ENCODE peak calls at places on chromosomes 2 and 18, in six cellular contexts. Z, F, G, V, L and C are unnamed samples.

GRCh38 chr18:59874166-59874565 is 25.6 kb upstream of the PMAIP1 start:
- DNase-seq in V (no peak), Z (no peak), L (no peak), G (peak), F (peak), C (peak)

GRCh38 chr2:9720352-9721093 is 89.7 kb upstream of the YWHAQ start:
- DNase-seq in G (no peak), V (no peak), F (no peak), L (no peak), Z (no peak), C (no peak)

GRCh38 chr18:61893971-61894750 is 1.4 kb upstream of the RNF152 start:
- DNase-seq in V (peak), G (peak), F (peak), Z (no peak), L (peak), C (peak)

GRCh38 chr2:45806563-45807358 is 155.3 kb downstream of the PRKCE start:
- DNase-seq in G (no peak), F (no peak), V (no peak), Z (peak), L (no peak), C (no peak)

GRCh38 chr2:129849559-129850160 is 129.8 kb upstream of the RAB6C start:
- DNase-seq in G (peak), L (peak), F (peak), V (no peak), Z (peak), C (peak)

GRCh38 chr2:240585681-240586197 is 795 bp upstream of the CAPN10 start:
- DNase-seq in F (no peak), G (no peak), V (no peak), L (peak), Z (no peak), C (no peak)

GRCh38 chr2:84676295-84676694 is 160.0 kb downstream of the DNAH6 start:
- DNase-seq in F (no peak), V (no peak), L (no peak), G (no peak), Z (no peak), C (no peak)

GRCh38 chr2:99806758-99807157 is 316.9 kb upstream of the REV1 start:
- DNase-seq in G (peak), V (no peak), Z (no peak), L (no peak), F (no peak), C (no peak)

GRCh38 chr2:43057742-43058706 is 168.4 kb downstream of the ZFP36L2 start:
- DNase-seq in G (no peak), V (no peak), L (no peak), F (no peak), Z (no peak), C (no peak)

GRCh38 chr18:13616525-13617035 is 109.8 kb downstream of the FAM210A start:
- DNase-seq in L (no peak), V (no peak), F (no peak), G (no peak), Z (no peak), C (no peak)

GRCh38 chr18:37251679-37252078 is 313.9 kb downstream of the CELF4 start:
- DNase-seq in L (no peak), Z (no peak), V (no peak), G (no peak), F (no peak), C (no peak)

GRCh38 chr2:210461401-210461800 is 15.2 kb downstream of the LANCL1 start:
- DNase-seq in V (no peak), G (no peak), Z (peak), L (no peak), F (no peak), C (no peak)

GRCh38 chr18:44725300-44726096 is 44.8 kb downstream of the SETBP1 start:
- DNase-seq in L (no peak), V (no peak), Z (peak), F (no peak), G (no peak), C (peak)

GRCh38 chr2:128783896-128784295 is 465.2 kb upstream of the HS6ST1 start:
- DNase-seq in Z (no peak), L (no peak), V (no peak), F (no peak), G (no peak), C (no peak)

GRCh38 chr2:137194111-137194510 is 428.8 kb downstream of the THSD7B start:
- DNase-seq in F (no peak), L (no peak), V (no peak), Z (no peak), G (no peak), C (no peak)

GRCh38 chr2:216691210-216691741 is 4.1 kb downstream of the IGFBP5 start:
- DNase-seq in F (no peak), L (peak), G (no peak), Z (no peak), V (no peak), C (no peak)

GRCh38 chr2:230924092-230924469 is 961 bp downstream of the GPR55 start:
- DNase-seq in Z (no peak), V (no peak), L (no peak), G (no peak), F (no peak), C (no peak)

GRCh38 chr2:25132296-25132630 is 36.1 kb downstream of the POMC start:
- DNase-seq in F (no peak), V (no peak), L (no peak), Z (no peak), G (no peak), C (no peak)

GRCh38 chr2:30472326-30472725 is 25.3 kb downstream of the LCLAT1 start:
- DNase-seq in L (no peak), Z (no peak), F (no peak), G (no peak), V (no peak), C (no peak)

GRCh38 chr2:188787661-188788044 is 186.5 kb upstream of the COL3A1 start:
- DNase-seq in V (no peak), L (no peak), Z (no peak), F (peak), G (no peak), C (peak)

GRCh38 chr2:135916232-135916631 is 40.0 kb upstream of the MCM6 start:
- DNase-seq in Z (no peak), F (peak), V (no peak), G (peak), L (peak), C (peak)

GRCh38 chr2:44237221-44237620 is 38.1 kb upstream of the SLC3A1 start:
- DNase-seq in G (no peak), Z (peak), L (no peak), V (no peak), F (no peak), C (no peak)

GRCh38 chr2:160324161-160324768 is 124.2 kb upstream of the ITGB6 start:
- DNase-seq in Z (no peak), V (no peak), L (peak), G (peak), F (peak), C (peak)

GRCh38 chr18:33906046-33906445 is 318.7 kb downstream of the NOL4 start:
- DNase-seq in L (no peak), V (no peak), Z (no peak), G (no peak), F (no peak), C (no peak)

GRCh38 chr2:156182132-156182531 is 150.4 kb downstream of the NR4A2 start:
- DNase-seq in Z (no peak), V (no peak), F (peak), G (peak), L (no peak), C (no peak)

GRCh38 chr2:78201064-78201575 is 678.9 kb upstream of the LRRTM4 start:
- DNase-seq in V (no peak), G (no peak), L (no peak), F (no peak), Z (no peak), C (no peak)

GRCh38 chr2:207813221-207813916 is 43.7 kb upstream of the FZD5 start:
- DNase-seq in V (no peak), L (no peak), G (no peak), F (no peak), Z (no peak), C (no peak)

GRCh38 chr2:188050716-188051115 is 241.0 kb upstream of the GULP1 start:
- DNase-seq in G (no peak), Z (no peak), V (no peak), F (no peak), L (no peak), C (no peak)

GRCh38 chr2:173414823-173415322 is 60.2 kb downstream of the CDCA7 start:
- DNase-seq in L (no peak), F (no peak), Z (no peak), V (no peak), G (no peak), C (peak)

GRCh38 chr2:33441235-33441810 is 35.1 kb upstream of the RASGRP3 start:
- DNase-seq in Z (no peak), G (peak), V (peak), L (peak), F (peak), C (peak)

GRCh38 chr2:204315236-204315662 is 230.0 kb upstream of the PARD3B start:
- DNase-seq in V (no peak), F (no peak), G (no peak), L (no peak), Z (no peak), C (no peak)

GRCh38 chr2:26575836-26576564 is 65.2 kb downstream of the CIB4 start:
- DNase-seq in F (no peak), G (no peak), L (no peak), V (no peak), Z (no peak), C (no peak)

GRCh38 chr2:212538156-212539144 is at the start of gene ERBB4:
- DNase-seq in F (no peak), V (no peak), G (no peak), L (peak), Z (no peak), C (peak)

GRCh38 chr2:212539145-212539880 is 711 bp upstream of the ERBB4 start:
- DNase-seq in F (no peak), Z (no peak), G (no peak), V (peak), L (peak), C (peak)

GRCh38 chr2:212537311-212538155 is 1.1 kb downstream of the ERBB4 start:
- DNase-seq in F (no peak), G (no peak), Z (no peak), V (no peak), L (peak), C (peak)

GRCh38 chr2:212536385-212537310 is 2.0 kb downstream of the ERBB4 start:
- DNase-seq in L (peak), G (no peak), V (no peak), F (no peak), Z (no peak), C (peak)

GRCh38 chr2:212540356-212540755 is 1.8 kb upstream of the ERBB4 start:
- DNase-seq in F (no peak), G (no peak), Z (no peak), L (no peak), V (no peak), C (no peak)
- TF ChIP-seq POLR2AphosphoS5 in F (no peak), G (no peak), Z (no peak), L (no peak), V (no peak), C (no peak)

DNA sequence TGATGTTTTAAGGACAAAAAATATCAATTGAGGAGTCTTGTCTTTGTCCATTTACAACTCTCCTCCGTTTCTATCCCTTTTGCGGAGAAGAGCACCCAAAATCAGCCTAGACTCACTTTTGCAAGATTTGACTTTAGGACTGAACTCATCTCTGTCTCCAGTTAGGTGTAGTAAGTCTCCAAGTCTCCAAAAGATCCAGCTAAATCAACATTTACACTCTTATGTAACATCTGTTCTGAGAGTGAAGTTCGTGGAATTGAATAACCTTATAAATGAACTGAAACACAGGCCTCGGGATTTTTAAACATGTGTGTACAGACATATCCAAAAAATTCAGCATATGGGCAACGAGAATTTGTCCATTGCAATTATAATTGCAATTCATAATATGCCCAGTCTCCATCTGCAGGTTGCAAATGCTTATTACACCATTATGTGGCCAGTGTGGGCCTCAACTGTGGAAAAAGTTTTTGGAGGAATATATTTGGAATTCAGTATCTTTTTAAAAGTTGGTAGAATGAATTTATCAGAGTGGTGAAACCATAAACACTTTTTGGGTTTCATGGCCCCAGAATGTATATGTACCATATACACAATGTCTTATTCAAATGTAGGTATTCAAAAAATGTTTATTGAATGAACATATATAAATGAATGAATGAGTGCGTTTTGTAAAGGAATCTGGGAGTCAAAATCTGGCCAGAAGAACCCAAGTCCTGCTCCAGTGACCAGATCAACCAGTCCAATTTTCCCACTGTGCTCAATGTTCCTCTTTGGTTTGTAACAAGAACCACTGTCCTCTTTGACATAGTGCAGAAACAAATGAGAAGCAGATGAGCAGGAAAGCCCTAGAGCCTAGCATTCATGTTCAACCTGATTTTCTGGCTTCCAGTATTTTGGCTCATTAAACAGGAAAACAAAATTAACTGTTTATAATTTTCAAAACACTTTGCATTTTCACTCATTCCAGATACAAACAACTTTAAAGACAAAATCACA is 23.5 kb downstream of the FAM124B start:
- DNase-seq in G (no peak), F (no peak), Z (no peak), L (no peak), V (no peak), C (no peak)
- TF ChIP-seq CTCF in G (no peak), F (peak), Z (no peak), L (peak), V (no peak), C (no peak)

DNA sequence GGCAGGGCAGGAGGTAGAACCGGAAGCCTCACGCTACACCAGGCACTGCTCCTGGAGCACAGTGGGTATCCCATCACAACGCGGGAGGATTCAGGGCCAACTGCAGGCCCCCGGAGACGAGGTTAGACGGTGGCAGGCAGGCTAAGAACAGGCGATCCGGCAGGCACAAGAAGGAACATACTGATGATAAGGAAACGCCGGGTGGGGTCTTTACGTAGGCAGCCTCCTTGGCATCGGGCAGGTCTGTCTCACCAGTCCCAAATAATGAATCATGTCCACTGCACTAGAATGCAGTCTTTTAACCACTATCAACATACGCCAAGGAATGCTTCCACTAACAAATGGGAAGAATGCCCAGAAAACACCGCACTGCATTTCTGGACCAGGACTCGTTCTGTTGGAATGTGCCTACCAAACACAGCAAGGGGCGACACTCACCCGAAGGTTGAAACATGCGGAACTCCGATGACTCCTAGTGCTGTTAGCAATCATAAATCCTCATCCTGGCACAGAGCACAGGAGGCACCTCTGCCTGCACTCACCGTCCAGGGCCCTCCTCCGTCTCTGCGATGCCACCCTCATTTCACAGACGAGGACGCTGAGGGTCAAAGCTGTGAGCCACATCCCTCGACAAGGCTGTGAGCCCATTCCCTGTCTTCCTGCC is 35.2 kb downstream of the ZNF516 start:
- DNase-seq in V (no peak), G (no peak), L (no peak), Z (no peak), F (peak), C (peak)
- H3K9ac ChIP-seq in V (no peak), G (no peak), L (peak), Z (no peak), F (peak), C (no peak)

DNA sequence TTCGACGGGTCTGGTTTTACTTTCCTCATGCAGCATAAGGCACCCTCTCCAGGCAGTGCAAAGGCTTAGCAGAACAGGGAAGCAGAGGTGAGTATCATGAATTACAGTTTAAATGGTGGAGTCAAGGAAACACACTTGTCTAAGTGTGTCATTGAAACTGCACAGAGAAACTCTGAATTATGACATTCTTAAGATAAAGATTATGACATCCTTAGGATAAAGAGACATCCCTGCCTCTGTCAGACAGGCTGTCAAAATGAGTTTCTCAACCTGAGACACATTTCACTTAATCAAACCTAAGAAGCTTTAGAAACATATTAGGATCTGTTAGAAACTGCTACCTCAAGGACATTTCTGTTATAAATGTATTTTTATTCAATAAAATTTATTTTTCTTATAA is 113.2 kb downstream of the DHRS9 start:
- DNase-seq in Z (no peak), G (no peak), F (no peak), L (no peak), V (no peak), C (no peak)
- TF ChIP-seq POLR2AphosphoS5 in Z (no peak), G (no peak), F (no peak), L (no peak), V (no peak), C (no peak)

GRCh38 chr2:86253424-86253823 is 54.2 kb downstream of the MRPL35 start:
- DNase-seq in L (no peak), G (no peak), F (no peak), Z (no peak), V (no peak), C (no peak)

GRCh38 chr2:86254576-86255538 is 55.6 kb downstream of the MRPL35 start:
- DNase-seq in G (no peak), Z (no peak), V (no peak), F (no peak), L (no peak), C (no peak)

GRCh38 chr2:86249176-86249842 is 50.1 kb downstream of the MRPL35 start:
- DNase-seq in L (peak), V (no peak), F (peak), Z (no peak), G (no peak), C (no peak)

GRCh38 chr2:86251840-86252266 is 52.6 kb downstream of the MRPL35 start:
- DNase-seq in L (no peak), G (peak), F (no peak), Z (no peak), V (no peak), C (peak)

GRCh38 chr2:86249843-86250402 is 50.7 kb downstream of the MRPL35 start:
- DNase-seq in L (peak), F (no peak), V (no peak), Z (peak), G (peak), C (no peak)
- TF ChIP-seq CTCF in L (peak), F (no peak), V (no peak), Z (peak), G (peak), C (no peak)

GRCh38 chr2:158460632-158461297 is 4.0 kb downstream of the PKP4 start:
- DNase-seq in F (no peak), V (no peak), L (no peak), G (peak), Z (no peak), C (peak)

GRCh38 chr2:158458617-158458920 is 1.8 kb downstream of the PKP4 start:
- DNase-seq in V (no peak), L (peak), G (peak), Z (no peak), F (no peak), C (no peak)

GRCh38 chr2:158457092-158457825 is 507 bp downstream of the PKP4 start:
- DNase-seq in V (no peak), F (no peak), G (peak), L (peak), Z (no peak), C (no peak)

GRCh38 chr2:158457826-158458616 is 1.3 kb downstream of the PKP4 start:
- DNase-seq in F (no peak), L (peak), G (peak), V (peak), Z (no peak), C (peak)

DNA sequence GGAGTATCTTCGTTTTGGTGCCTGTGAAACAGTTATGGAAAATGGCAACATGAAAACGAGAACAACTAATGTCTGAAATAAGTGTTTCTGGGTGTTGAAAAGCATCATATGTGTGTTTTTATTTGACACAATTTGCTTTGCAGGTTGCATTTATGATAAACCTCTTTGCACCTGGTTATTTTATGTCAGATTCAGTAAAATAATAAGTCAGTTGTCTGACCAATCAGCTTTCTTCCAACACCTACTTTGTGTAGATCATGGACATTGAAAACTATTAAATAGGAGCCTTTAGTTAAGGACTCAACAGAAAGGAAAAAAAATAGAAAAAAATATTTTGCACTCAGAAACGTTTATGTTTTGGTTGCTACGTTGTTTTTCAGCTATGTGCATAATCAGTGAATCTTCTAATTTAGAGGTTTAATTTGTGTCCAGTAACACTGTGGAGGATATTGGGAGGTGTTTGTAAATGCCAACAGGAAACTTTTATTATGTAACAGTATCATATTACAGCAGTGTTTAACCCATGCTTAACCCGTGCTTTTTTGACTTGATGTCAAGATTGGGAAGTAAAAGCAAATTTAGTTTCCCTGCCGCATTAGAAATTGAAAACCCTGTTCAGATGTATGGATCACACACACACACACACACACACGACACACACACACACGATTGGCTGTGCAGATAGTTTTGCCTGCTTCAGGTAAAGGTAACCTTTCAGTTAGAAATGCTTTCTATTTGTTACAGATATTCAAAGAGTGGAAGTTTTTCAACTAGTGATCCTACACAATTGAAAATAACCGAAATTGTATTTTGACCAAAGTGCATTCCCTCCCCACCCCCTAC is 2.6 kb downstream of the PKP4 start:
- DNase-seq in G (peak), F (no peak), V (no peak), Z (no peak), L (no peak), C (peak)
- H3K9ac ChIP-seq in G (peak), F (no peak), V (no peak), Z (no peak), L (peak), C (peak)